ENCODE peak calls at places on chromosome 21, in five cellular contexts. F is K562; V is lower leg skin; T is CD8-positive, alpha-beta T cell; C is upper lobe of right lung. K is an unnamed sample.

GRCh38 chr21:18318156-18318555 is 73.5 kb downstream of the CHODL start:
- DNase-seq in F (no peak), T (no peak), V (no peak), C (no peak), K (no peak)

GRCh38 chr21:42032968-42033367 is 22.8 kb upstream of the ZBTB21 start:
- DNase-seq in V (no peak), F (no peak), T (no peak), C (no peak), K (no peak)

GRCh38 chr21:33801424-33802405 is 113.9 kb downstream of the ATP5PO start:
- DNase-seq in V (no peak), T (no peak), F (no peak), C (no peak), K (no peak)

GRCh38 chr21:16117331-16117730 is 387.5 kb downstream of the USP25 start:
- DNase-seq in V (no peak), T (no peak), F (no peak), C (no peak), K (no peak)

GRCh38 chr21:26966360-26966977 is 419 bp downstream of the ADAMTS5 start:
- DNase-seq in V (no peak), C (no peak), T (no peak), F (no peak), K (no peak)

GRCh38 chr21:26246073-26246472 is 75.5 kb upstream of the APP start:
- DNase-seq in C (no peak), F (no peak), T (no peak), V (no peak), K (no peak)

GRCh38 chr21:25457411-25457810 is 149.9 kb downstream of the MRPL39 start:
- DNase-seq in F (no peak), V (no peak), T (no peak), C (no peak), K (no peak)

GRCh38 chr21:42039470-42039901 is 29.3 kb upstream of the ZBTB21 start:
- DNase-seq in T (no peak), F (no peak), C (no peak), V (no peak), K (no peak)

GRCh38 chr21:46129846-46130651 is 25.3 kb downstream of the FTCD start:
- DNase-seq in C (no peak), T (no peak), F (no peak), V (no peak), K (peak)

GRCh38 chr21:46634966-46635323 is 529 bp upstream of the PRMT2 start:
- DNase-seq in V (no peak), F (peak), C (no peak), T (peak), K (peak)

GRCh38 chr21:43188712-43189151 is 19.9 kb downstream of the CRYAA start:
- DNase-seq in T (no peak), F (no peak), C (peak), V (peak), K (peak)

GRCh38 chr21:44911384-44912157 is 9.1 kb downstream of the ITGB2 start:
- DNase-seq in C (peak), V (peak), F (peak), T (peak), K (peak)
- TF ChIP-seq CTCF in C (peak), V (no peak), F (peak), T (peak), K (peak)

GRCh38 chr21:28742527-28742926 is 250.2 kb downstream of the LTN1 start:
- DNase-seq in C (no peak), T (no peak), V (no peak), F (no peak), K (no peak)
- TF ChIP-seq CTCF in C (peak), T (no peak), V (no peak), F (no peak), K (no peak)

GRCh38 chr21:32193066-32193465 is 85.8 kb downstream of the MIS18A start:
- DNase-seq in V (no peak), T (no peak), F (no peak), C (no peak), K (no peak)
- TF ChIP-seq CTCF in V (no peak), T (no peak), F (no peak), C (no peak), K (no peak)

DNA sequence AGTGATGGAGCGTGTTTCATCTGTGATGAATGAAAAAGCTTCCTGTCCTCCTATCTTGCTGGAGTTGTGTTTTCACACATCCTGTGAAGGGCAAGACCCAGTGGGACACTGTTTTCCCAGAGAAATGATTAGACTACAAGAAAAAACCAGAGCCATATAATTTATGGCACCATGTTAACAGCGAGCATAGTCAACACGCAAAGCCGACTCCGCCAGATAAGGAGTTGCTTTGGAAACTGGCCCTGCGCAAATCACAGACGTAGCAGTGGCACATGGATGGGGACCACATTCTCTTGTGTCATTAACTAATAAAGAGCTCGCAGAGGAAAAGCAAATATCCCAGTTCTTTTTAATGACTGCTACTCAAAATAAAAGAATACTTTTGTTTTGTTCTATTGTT is 471.2 kb upstream of the RUNX1 start:
- DNase-seq in F (peak), T (no peak), V (no peak), C (no peak), K (no peak)
- TF ChIP-seq CTCF in F (no peak), T (no peak), V (no peak), C (no peak), K (no peak)

GRCh38 chr21:30468912-30469812 is 11.0 kb downstream of the KRTAP19-1 start:
- DNase-seq in V (no peak), T (no peak), F (no peak), C (no peak), K (no peak)

GRCh38 chr21:30463713-30464112 is 16.5 kb downstream of the KRTAP19-1 start:
- DNase-seq in T (no peak), F (no peak), C (no peak), V (no peak), K (no peak)
- TF ChIP-seq CTCF in T (no peak), F (peak), C (peak), V (no peak), K (peak)

K was measured in CD14-positive monocyte.